ENCODE peak calls at places on chromosomes 4 and X, in seven cellular contexts. I, J, O, E, G, N and H are unnamed samples.

GRCh38 chr4:175833574-175834350 is 21.7 kb upstream of the GPM6A start:
- DNase-seq in O (no peak), N (peak), J (no peak), G (no peak), I (no peak), E (no peak), H (no peak)

GRCh38 chr4:48475770-48476169 is 7.4 kb upstream of the SLC10A4 start:
- DNase-seq in N (no peak), O (no peak), E (no peak), G (no peak), J (no peak), I (no peak), H (no peak)

GRCh38 chr4:8050555-8051206 is 107.9 kb downstream of the ABLIM2 start:
- DNase-seq in E (peak), N (peak), J (no peak), O (no peak), G (no peak), I (no peak), H (no peak)

GRCh38 chr4:37678624-37679023 is 7.6 kb downstream of the RELL1 start:
- DNase-seq in J (no peak), E (no peak), I (no peak), O (no peak), G (no peak), N (no peak), H (no peak)

GRCh38 chr4:124191329-124191728 is 521.2 kb downstream of the ANKRD50 start:
- DNase-seq in G (no peak), O (no peak), J (no peak), I (no peak), E (no peak), N (no peak), H (no peak)

GRCh38 chr4:69056921-69057562 is 39.2 kb upstream of the UGT2B7 start:
- DNase-seq in G (no peak), I (no peak), N (no peak), O (no peak), J (no peak), E (no peak), H (no peak)

GRCh38 chr4:25663778-25664177 is 8.1 kb downstream of the SLC34A2 start:
- DNase-seq in O (peak), I (no peak), J (no peak), N (no peak), G (no peak), E (no peak), H (no peak)

GRCh38 chr4:85762204-85762884 is 287.4 kb downstream of the ARHGAP24 start:
- DNase-seq in E (peak), O (no peak), J (no peak), G (no peak), I (no peak), N (no peak), H (no peak)

GRCh38 chr4:86816463-86817107 is 32.6 kb downstream of the SLC10A6 start:
- DNase-seq in E (no peak), I (no peak), G (no peak), N (no peak), O (no peak), J (no peak), H (no peak)

GRCh38 chr4:137283737-137284136 is 248.6 kb downstream of the PCDH18 start:
- DNase-seq in O (no peak), I (no peak), G (peak), E (no peak), N (peak), J (no peak), H (no peak)

GRCh38 chr4:189032939-189033338 is 893.7 kb downstream of the TRIML1 start:
- DNase-seq in I (no peak), E (no peak), J (no peak), N (no peak), G (no peak), O (no peak), H (no peak)

GRCh38 chrX:42149281-42149680 is 225.9 kb upstream of the CASK start:
- DNase-seq in E (no peak), I (no peak), J (no peak), G (no peak), O (no peak), N (no peak), H (no peak)

GRCh38 chr4:34046580-34046979 is 2197.7 kb downstream of the ARAP2 start:
- DNase-seq in I (no peak), O (no peak), N (no peak), E (peak), J (no peak), G (no peak), H (no peak)